ENCODE peak calls at places on chromosomes 11 and 22, in nine cellular contexts. M, U, D, B, S, L, O, V and T are unnamed samples.

GRCh38 chr22:39241632-39242388 is 3.0 kb downstream of the PDGFB start:
- DNase-seq in M (peak; percentile 25), U (no peak), D (no peak), B (no peak), S (no peak), L (no peak), O (peak; percentile 53), V (peak; percentile 48), T (no peak)

GRCh38 chr11:116910378-116910777 is 73.0 kb upstream of the APOA1 start:
- DNase-seq in M (no peak), U (no peak), D (no peak), B (no peak), S (peak; percentile 58), L (no peak), O (no peak), V (no peak), T (no peak)

GRCh38 chr11:61711037-61711436 is 30.8 kb downstream of the DAGLA start:
- DNase-seq in M (no peak), U (no peak), D (no peak), B (no peak), S (no peak), L (no peak), O (no peak), V (no peak), T (peak; percentile 54)

GRCh38 chr11:117490019-117490679 is 162.5 kb downstream of the CEP164 start:
- DNase-seq in M (no peak), U (no peak), D (no peak), B (no peak), S (no peak), L (no peak), O (no peak), V (no peak), T (no peak)

GRCh38 chr11:36431429-36432092 is 78.5 kb downstream of the TRAF6 start:
- DNase-seq in M (no peak), U (no peak), D (no peak), B (no peak), S (peak; percentile 99), L (no peak), O (no peak), V (no peak), T (peak; percentile 48)

GRCh38 chr11:94574193-94574961 is 7.2 kb downstream of the PIWIL4 start:
- DNase-seq in M (no peak), U (no peak), D (no peak), B (no peak), S (peak; percentile 78), L (no peak), O (no peak), V (no peak), T (peak; percentile 28)

GRCh38 chr22:50545522-50546325 is at the start of gene KLHDC7B:
- DNase-seq in M (no peak), U (no peak), D (no peak), B (no peak), S (no peak), L (no peak), O (no peak), V (no peak), T (no peak)

GRCh38 chr11:118156531-118157185 is 4.0 kb upstream of the SCN4B start:
- DNase-seq in M (no peak), U (no peak), D (peak; percentile 68), B (no peak), S (no peak), L (peak; percentile 55), O (peak; percentile 12), V (no peak), T (no peak)

DNA sequence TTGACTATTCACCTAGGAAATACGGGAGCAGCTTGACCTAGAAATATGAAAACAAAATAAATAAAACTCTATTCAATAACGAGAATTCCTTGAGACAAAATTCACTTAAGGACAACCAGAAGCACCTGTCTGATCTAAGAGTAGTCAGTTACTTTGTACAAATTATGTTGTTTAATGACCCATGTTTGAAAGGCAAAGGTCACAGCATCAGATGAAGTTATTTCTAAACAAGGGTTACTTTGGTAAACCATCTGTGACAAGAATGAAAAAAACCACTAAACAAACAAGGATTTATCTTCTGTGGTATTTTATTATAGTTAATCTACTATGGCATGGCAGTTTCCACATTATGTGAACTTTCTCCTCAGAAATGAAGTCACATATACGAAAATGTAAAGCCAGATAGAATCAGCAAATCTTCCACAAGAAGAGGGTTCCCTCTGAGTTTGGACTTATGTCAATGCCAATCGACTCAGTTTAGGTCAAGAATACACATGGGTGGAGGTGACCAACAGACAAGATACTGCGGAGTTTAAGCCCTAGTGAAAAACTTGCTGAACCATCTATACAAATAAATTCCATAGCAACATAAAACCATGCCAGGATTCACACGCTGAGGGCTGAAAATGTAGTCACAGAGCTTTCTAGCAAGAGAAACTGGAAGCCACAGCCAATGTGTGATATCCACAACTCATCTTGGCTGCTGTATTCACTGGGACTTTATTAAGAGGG is 53.4 kb downstream of the NCAPD3 start:
- DNase-seq in M (no peak), U (no peak), D (no peak), B (no peak), S (no peak), L (no peak), O (no peak), V (no peak), T (no peak)
- H3K9me3 ChIP-seq in M (no peaks in the 10 kb centered on the region), U (no peaks in the 10 kb centered on the region), D (peaks cover 4% of the 10 kb centered on the region), B (no peaks in the 10 kb centered on the region), S (no peaks in the 10 kb centered on the region), L (no peaks in the 10 kb centered on the region), O (no peaks in the 10 kb centered on the region), V (no peaks in the 10 kb centered on the region), T (no peaks in the 10 kb centered on the region)

GRCh38 chr22:47300698-47301405 is 538.4 kb downstream of the TBC1D22A start:
- DNase-seq in M (no peak), U (no peak), D (no peak), B (peak; percentile 7), S (no peak), L (peak; percentile 61), O (no peak), V (no peak), T (peak; percentile 36)

GRCh38 chr22:47299879-47300697 is 537.6 kb downstream of the TBC1D22A start:
- DNase-seq in M (no peak), U (no peak), D (no peak), B (peak; percentile 33), S (no peak), L (peak; percentile 38), O (no peak), V (no peak), T (peak; percentile 6)

GRCh38 chr22:47304191-47304831 is 541.9 kb downstream of the TBC1D22A start:
- DNase-seq in M (no peak), U (no peak), D (no peak), B (no peak), S (no peak), L (no peak), O (no peak), V (no peak), T (peak; percentile 53)

GRCh38 chr22:47303161-47303890 is 540.9 kb downstream of the TBC1D22A start:
- DNase-seq in M (no peak), U (no peak), D (no peak), B (no peak), S (no peak), L (no peak), O (no peak), V (no peak), T (no peak)

GRCh38 chr22:47301820-47302475 is 539.5 kb downstream of the TBC1D22A start:
- DNase-seq in M (no peak), U (no peak), D (no peak), B (peak; percentile 54), S (no peak), L (no peak), O (no peak), V (no peak), T (no peak)
- H3K9me3 ChIP-seq in M (no peaks in the 10 kb centered on the region), U (no peaks in the 10 kb centered on the region), D (no peaks in the 10 kb centered on the region), B (no peaks in the 10 kb centered on the region), S (no peaks in the 10 kb centered on the region), L (no peaks in the 10 kb centered on the region), O (no peaks in the 10 kb centered on the region), V (no peaks in the 10 kb centered on the region), T (no peaks in the 10 kb centered on the region)

GRCh38 chr22:47552024-47552423 is 789.6 kb downstream of the TBC1D22A start:
- DNase-seq in M (no peak), U (no peak), D (no peak), B (peak; percentile 41), S (no peak), L (peak; percentile 23), O (no peak), V (no peak), T (no peak)

GRCh38 chr22:47552541-47553205 is 790.2 kb downstream of the TBC1D22A start:
- DNase-seq in M (no peak), U (no peak), D (no peak), B (peak; percentile 35), S (no peak), L (peak; percentile 46), O (no peak), V (no peak), T (no peak)

GRCh38 chr22:47551438-47551788 is 789.0 kb downstream of the TBC1D22A start:
- DNase-seq in M (no peak), U (no peak), D (no peak), B (peak; percentile 48), S (no peak), L (peak; percentile 42), O (no peak), V (no peak), T (no peak)

GRCh38 chr22:47550524-47551437 is 788.3 kb downstream of the TBC1D22A start:
- DNase-seq in M (no peak), U (no peak), D (no peak), B (peak; percentile 44), S (no peak), L (peak; percentile 55), O (no peak), V (no peak), T (no peak)

GRCh38 chr22:47553436-47553835 is 791.0 kb downstream of the TBC1D22A start:
- DNase-seq in M (no peak), U (no peak), D (no peak), B (peak; percentile 22), S (no peak), L (peak; percentile 47), O (no peak), V (no peak), T (no peak)
- H3K9me3 ChIP-seq in M (no peaks in the 10 kb centered on the region), U (no peaks in the 10 kb centered on the region), D (no peaks in the 10 kb centered on the region), B (no peaks in the 10 kb centered on the region), S (no peaks in the 10 kb centered on the region), L (no peaks in the 10 kb centered on the region), O (no peaks in the 10 kb centered on the region), V (no peaks in the 10 kb centered on the region), T (no peaks in the 10 kb centered on the region)

DNA sequence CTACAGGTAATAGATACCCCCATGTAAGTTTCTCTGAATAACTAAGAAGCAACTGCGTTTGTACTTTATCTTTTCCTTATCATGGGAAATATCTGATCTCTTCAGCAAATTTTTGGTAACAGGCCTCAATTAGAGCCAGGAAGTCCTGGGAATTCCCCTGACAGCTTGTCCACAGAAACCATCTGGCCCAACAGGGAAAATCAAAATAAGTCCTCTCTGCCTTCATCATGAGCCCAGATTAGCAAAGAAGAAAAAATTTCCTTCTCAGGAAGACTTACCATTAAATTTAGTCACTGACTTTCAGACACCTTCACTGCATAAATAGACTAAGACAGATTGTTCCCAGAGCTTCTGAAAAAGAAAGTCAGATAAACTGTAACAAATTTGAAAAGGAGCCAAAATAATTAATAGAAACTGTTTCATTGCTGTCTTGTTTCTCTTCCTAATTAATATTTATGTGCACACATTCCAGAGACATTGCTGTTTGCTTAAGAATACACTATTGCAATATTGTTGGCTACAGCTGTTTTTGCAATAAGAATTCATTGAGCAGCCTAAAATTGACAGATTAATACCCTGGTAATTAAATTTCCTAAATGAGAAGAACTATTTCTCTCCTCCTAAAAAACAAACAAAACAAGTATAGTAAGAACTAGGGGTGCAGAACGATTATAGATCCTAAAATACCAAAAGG is 278.1 kb upstream of the FAT3 start:
- DNase-seq in M (no peak), U (no peak), D (no peak), B (no peak), S (peak; percentile 43), L (no peak), O (no peak), V (no peak), T (no peak)
- H3K9me3 ChIP-seq in M (no peaks in the 10 kb centered on the region), U (no peaks in the 10 kb centered on the region), D (no peaks in the 10 kb centered on the region), B (no peaks in the 10 kb centered on the region), S (no peaks in the 10 kb centered on the region), L (no peaks in the 10 kb centered on the region), O (no peaks in the 10 kb centered on the region), V (no peaks in the 10 kb centered on the region), T (no peaks in the 10 kb centered on the region)